ENCODE peak calls at places on chromosome 11, in five cellular contexts. One of them, this sample, is unnamed.
A peak's percentile ranks its signal among the peaks of the same experiment; 100 is the strongest.

GRCh38 chr11:2548596-2548995 is 103.8 kb downstream of the KCNQ1 start:
- DNase-seq in Panc1: no peak
- DNase-seq in GM13976: no peak
- DNase-seq in endodermal cell: no peak
- DNase-seq in thoracic aorta: no peak
- DNase-seq in this sample: no peak

GRCh38 chr11:47430524-47430923 is 4.3 kb upstream of the PSMC3 start:
- DNase-seq in Panc1: no peak
- DNase-seq in GM13976: no peak
- DNase-seq in endodermal cell: no peak
- DNase-seq in thoracic aorta: no peak
- DNase-seq in this sample: no peak

GRCh38 chr11:83306385-83307080 is 20.4 kb upstream of the CCDC90B start:
- DNase-seq in Panc1: no peak
- DNase-seq in GM13976: no peak
- DNase-seq in endodermal cell: no peak
- DNase-seq in thoracic aorta: no peak
- DNase-seq in this sample: no peak

GRCh38 chr11:121063728-121064127 is 37.3 kb upstream of the TECTA start:
- DNase-seq in Panc1: no peak
- DNase-seq in GM13976: no peak
- DNase-seq in endodermal cell: peak; percentile 42
- DNase-seq in thoracic aorta: no peak
- DNase-seq in this sample: peak; percentile 4

GRCh38 chr11:93668171-93668570 is 6.7 kb downstream of the CEP295 start:
- DNase-seq in Panc1: no peak
- DNase-seq in GM13976: no peak
- DNase-seq in endodermal cell: no peak
- DNase-seq in thoracic aorta: no peak
- DNase-seq in this sample: no peak

GRCh38 chr11:350723-351255 is 18.5 kb upstream of the B4GALNT4 start:
- DNase-seq in Panc1: no peak
- DNase-seq in GM13976: no peak
- DNase-seq in endodermal cell: peak; percentile 59
- DNase-seq in thoracic aorta: no peak
- DNase-seq in this sample: no peak

GRCh38 chr11:842370-843002 is at the start of the genes POLR2L and TSPAN4:
- DNase-seq in Panc1: no peak
- DNase-seq in GM13976: peak; percentile 95
- DNase-seq in endodermal cell: peak; percentile 96
- DNase-seq in thoracic aorta: peak; percentile 60
- DNase-seq in this sample: peak; percentile 92

GRCh38 chr11:44255406-44256071 is 54.4 kb downstream of the ALX4 start:
- DNase-seq in Panc1: no peak
- DNase-seq in GM13976: no peak
- DNase-seq in endodermal cell: no peak
- DNase-seq in thoracic aorta: no peak
- DNase-seq in this sample: no peak

GRCh38 chr11:33690290-33691050 is 10.2 kb downstream of the C11orf91 start:
- DNase-seq in Panc1: peak; percentile 96
- DNase-seq in GM13976: no peak
- DNase-seq in endodermal cell: no peak
- DNase-seq in thoracic aorta: peak; percentile 78
- DNase-seq in this sample: no peak

GRCh38 chr11:19683141-19683805 is 29.4 kb upstream of the NAV2 start:
- DNase-seq in Panc1: no peak
- DNase-seq in GM13976: no peak
- DNase-seq in endodermal cell: no peak
- DNase-seq in thoracic aorta: peak; percentile 31
- DNase-seq in this sample: no peak

GRCh38 chr11:72653616-72654000 is 20.6 kb downstream of the PDE2A start:
- DNase-seq in Panc1: no peak
- DNase-seq in GM13976: no peak
- DNase-seq in endodermal cell: no peak
- DNase-seq in thoracic aorta: no peak
- DNase-seq in this sample: no peak

GRCh38 chr11:10993186-10993585 is 135.3 kb upstream of the ZBED5 start:
- DNase-seq in Panc1: no peak
- DNase-seq in GM13976: no peak
- DNase-seq in endodermal cell: no peak
- DNase-seq in thoracic aorta: no peak
- DNase-seq in this sample: no peak

GRCh38 chr11:100870138-100870537 is 183.1 kb downstream of the ARHGAP42 start:
- DNase-seq in Panc1: no peak
- DNase-seq in GM13976: no peak
- DNase-seq in endodermal cell: no peak
- DNase-seq in thoracic aorta: no peak
- DNase-seq in this sample: no peak

GRCh38 chr11:2927851-2928604 is 1.2 kb downstream of the PHLDA2 start:
- DNase-seq in Panc1: no peak
- DNase-seq in GM13976: no peak
- DNase-seq in endodermal cell: no peak
- DNase-seq in thoracic aorta: no peak
- DNase-seq in this sample: no peak

GRCh38 chr11:280762-281485 is 2.7 kb downstream of the NLRP6 start:
- DNase-seq in Panc1: no peak
- DNase-seq in GM13976: peak; percentile 39
- DNase-seq in endodermal cell: peak; percentile 46
- DNase-seq in thoracic aorta: no peak
- DNase-seq in this sample: peak; percentile 63

GRCh38 chr11:68226421-68226820 is 13.3 kb upstream of the KMT5B start:
- DNase-seq in Panc1: no peak
- DNase-seq in GM13976: no peak
- DNase-seq in endodermal cell: no peak
- DNase-seq in thoracic aorta: no peak
- DNase-seq in this sample: no peak

GRCh38 chr11:28798286-28798685 is 690.1 kb downstream of the METTL15 start:
- DNase-seq in Panc1: no peak
- DNase-seq in GM13976: no peak
- DNase-seq in endodermal cell: no peak
- DNase-seq in thoracic aorta: no peak
- DNase-seq in this sample: no peak

GRCh38 chr11:6991227-6991626 is 28.9 kb downstream of the ZNF214 start:
- DNase-seq in Panc1: no peak
- DNase-seq in GM13976: no peak
- DNase-seq in endodermal cell: no peak
- DNase-seq in thoracic aorta: no peak
- DNase-seq in this sample: no peak

GRCh38 chr11:77775941-77776340 is 44.6 kb downstream of the RSF1 start:
- DNase-seq in Panc1: no peak
- DNase-seq in GM13976: no peak
- DNase-seq in endodermal cell: no peak
- DNase-seq in thoracic aorta: no peak
- DNase-seq in this sample: no peak

GRCh38 chr11:38416141-38416540 is 1818.1 kb upstream of the RAG2 start:
- DNase-seq in Panc1: no peak
- DNase-seq in GM13976: no peak
- DNase-seq in endodermal cell: no peak
- DNase-seq in thoracic aorta: no peak
- DNase-seq in this sample: no peak

GRCh38 chr11:77027275-77027674 is 6.9 kb upstream of the B3GNT6 start:
- DNase-seq in Panc1: no peak
- DNase-seq in GM13976: no peak
- DNase-seq in endodermal cell: no peak
- DNase-seq in thoracic aorta: no peak
- DNase-seq in this sample: no peak

GRCh38 chr11:1970956-1971355 is 23.8 kb downstream of the MRPL23 start:
- DNase-seq in Panc1: no peak
- DNase-seq in GM13976: no peak
- DNase-seq in endodermal cell: peak; percentile 17
- DNase-seq in thoracic aorta: no peak
- DNase-seq in this sample: no peak

GRCh38 chr11:102971766-102972165 is 16.2 kb upstream of the MMP13 start:
- DNase-seq in Panc1: no peak
- DNase-seq in GM13976: no peak
- DNase-seq in endodermal cell: no peak
- DNase-seq in thoracic aorta: no peak
- DNase-seq in this sample: no peak

GRCh38 chr11:59053387-59053786 is 32.7 kb upstream of the GLYATL1B start:
- DNase-seq in Panc1: peak; percentile 10
- DNase-seq in GM13976: peak; percentile 7
- DNase-seq in endodermal cell: peak; percentile 90
- DNase-seq in thoracic aorta: no peak
- DNase-seq in this sample: peak; percentile 88
- TF ChIP-seq CTCF in Panc1: peak; percentile 84
- TF ChIP-seq CTCF in GM13976: peak; percentile 51
- TF ChIP-seq CTCF in endodermal cell: peak; percentile 88
- TF ChIP-seq CTCF in thoracic aorta: peak; percentile 58
- TF ChIP-seq CTCF in this sample: peak; percentile 65

GRCh38 chr11:64747961-64748715 is 4.2 kb upstream of the RASGRP2 start:
- DNase-seq in Panc1: no peak
- DNase-seq in GM13976: no peak
- DNase-seq in endodermal cell: no peak
- DNase-seq in thoracic aorta: no peak
- DNase-seq in this sample: no peak

GRCh38 chr11:64751580-64751979 is 7.6 kb upstream of the RASGRP2 start:
- DNase-seq in Panc1: no peak
- DNase-seq in GM13976: no peak
- DNase-seq in endodermal cell: no peak
- DNase-seq in thoracic aorta: no peak
- DNase-seq in this sample: no peak

GRCh38 chr11:64751136-64751535 is 7.2 kb upstream of the RASGRP2 start:
- DNase-seq in Panc1: no peak
- DNase-seq in GM13976: no peak
- DNase-seq in endodermal cell: no peak
- DNase-seq in thoracic aorta: no peak
- DNase-seq in this sample: no peak

GRCh38 chr11:64752106-64752970 is 7.4 kb downstream of the PYGM start:
- DNase-seq in Panc1: no peak
- DNase-seq in GM13976: no peak
- DNase-seq in endodermal cell: no peak
- DNase-seq in thoracic aorta: no peak
- DNase-seq in this sample: no peak

GRCh38 chr11:64750361-64751054 is 6.6 kb upstream of the RASGRP2 start:
- DNase-seq in Panc1: no peak
- DNase-seq in GM13976: no peak
- DNase-seq in endodermal cell: no peak
- DNase-seq in thoracic aorta: no peak
- DNase-seq in this sample: no peak
- TF ChIP-seq CTCF in Panc1: no peak
- TF ChIP-seq CTCF in GM13976: no peak
- TF ChIP-seq CTCF in endodermal cell: peak; percentile 57
- TF ChIP-seq CTCF in thoracic aorta: no peak
- TF ChIP-seq CTCF in this sample: no peak

GRCh38 chr11:35287491-35287890 is 131.9 kb downstream of the SLC1A2 start:
- DNase-seq in Panc1: no peak
- DNase-seq in GM13976: no peak
- DNase-seq in endodermal cell: no peak
- DNase-seq in thoracic aorta: no peak
- DNase-seq in this sample: no peak

GRCh38 chr11:35290876-35291275 is 128.5 kb downstream of the SLC1A2 start:
- DNase-seq in Panc1: no peak
- DNase-seq in GM13976: no peak
- DNase-seq in endodermal cell: no peak
- DNase-seq in thoracic aorta: no peak
- DNase-seq in this sample: no peak

GRCh38 chr11:35289821-35290220 is 129.5 kb downstream of the SLC1A2 start:
- DNase-seq in Panc1: no peak
- DNase-seq in GM13976: no peak
- DNase-seq in endodermal cell: no peak
- DNase-seq in thoracic aorta: no peak
- DNase-seq in this sample: no peak

GRCh38 chr11:35288311-35288710 is 131.0 kb downstream of the SLC1A2 start:
- DNase-seq in Panc1: no peak
- DNase-seq in GM13976: no peak
- DNase-seq in endodermal cell: no peak
- DNase-seq in thoracic aorta: no peak
- DNase-seq in this sample: no peak

DNA sequence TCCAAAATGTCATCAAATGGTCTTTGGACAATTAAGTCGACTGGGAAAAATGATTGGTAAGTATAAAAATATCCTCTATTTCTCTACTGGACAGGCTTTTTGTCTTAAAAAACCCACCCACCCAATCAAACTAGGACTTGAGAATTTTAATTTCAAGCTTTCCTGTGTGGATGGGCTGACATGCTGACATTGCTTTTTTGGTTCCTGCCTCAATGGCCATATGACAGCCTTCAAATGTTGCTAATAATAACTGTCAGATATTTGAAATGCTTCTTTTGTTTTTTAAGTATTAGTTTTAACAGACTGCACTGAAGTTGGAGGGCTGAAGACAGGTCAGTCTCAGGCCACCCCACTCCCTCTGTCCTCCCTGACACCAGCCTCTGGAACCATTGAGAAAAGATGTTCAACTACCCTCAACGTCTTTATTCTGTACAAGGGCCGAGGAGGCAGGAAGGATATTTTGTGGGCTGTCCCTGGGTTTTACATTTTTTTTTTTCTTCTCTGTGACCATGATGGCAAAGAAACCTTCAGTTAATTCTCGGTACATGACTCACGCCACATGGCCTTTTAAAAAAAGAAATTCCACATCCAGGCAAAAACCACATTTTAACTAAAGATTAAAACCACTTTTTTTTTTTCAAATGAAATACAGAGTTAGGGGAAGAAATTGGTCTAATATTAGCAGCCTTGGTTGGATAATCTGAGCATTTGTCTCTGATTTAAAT is 130.4 kb downstream of the SLC1A2 start:
- DNase-seq in Panc1: no peak
- DNase-seq in GM13976: no peak
- DNase-seq in endodermal cell: no peak
- DNase-seq in thoracic aorta: no peak
- DNase-seq in this sample: peak; percentile 54
- TF ChIP-seq CTCF in Panc1: no peak
- TF ChIP-seq CTCF in GM13976: no peak
- TF ChIP-seq CTCF in endodermal cell: no peak
- TF ChIP-seq CTCF in thoracic aorta: no peak
- TF ChIP-seq CTCF in this sample: no peak

GRCh38 chr11:112962854-112963367 is 1.7 kb downstream of the NCAM1 start:
- DNase-seq in Panc1: no peak
- DNase-seq in GM13976: peak; percentile 28
- DNase-seq in endodermal cell: peak; percentile 84
- DNase-seq in thoracic aorta: peak; percentile 14
- DNase-seq in this sample: no peak

GRCh38 chr11:112961146-112961668 is at the start of gene NCAM1:
- DNase-seq in Panc1: peak; percentile 20
- DNase-seq in GM13976: peak; percentile 34
- DNase-seq in endodermal cell: peak; percentile 98
- DNase-seq in thoracic aorta: peak; percentile 5
- DNase-seq in this sample: peak; percentile 26

GRCh38 chr11:112963368-112963955 is 2.2 kb downstream of the NCAM1 start:
- DNase-seq in Panc1: no peak
- DNase-seq in GM13976: no peak
- DNase-seq in endodermal cell: no peak
- DNase-seq in thoracic aorta: no peak
- DNase-seq in this sample: no peak

GRCh38 chr11:112961751-112962747 is 829 bp downstream of the NCAM1 start:
- DNase-seq in Panc1: no peak
- DNase-seq in GM13976: peak; percentile 29
- DNase-seq in endodermal cell: peak; percentile 66
- DNase-seq in thoracic aorta: no peak
- DNase-seq in this sample: peak; percentile 26

DNA sequence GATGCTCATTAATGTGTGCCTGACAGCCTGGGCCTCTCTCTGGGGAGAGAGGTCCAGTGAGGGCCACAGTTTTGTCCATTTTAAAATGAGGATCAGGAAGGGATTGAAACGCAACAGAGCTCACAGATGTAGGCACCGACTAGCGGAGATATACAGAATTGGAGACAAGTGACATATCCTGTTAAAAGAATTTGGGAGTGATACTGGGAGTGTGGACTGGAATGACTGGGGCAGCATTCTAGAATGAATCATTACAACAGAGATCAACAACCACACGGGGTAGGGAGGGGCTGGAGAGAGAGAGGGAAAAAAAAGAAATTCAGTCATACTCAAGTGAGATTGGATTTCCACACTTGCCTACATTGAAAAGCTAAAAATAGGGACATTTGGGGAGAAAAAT is 2.5 kb upstream of the NCAM1 start:
- DNase-seq in Panc1: no peak
- DNase-seq in GM13976: no peak
- DNase-seq in endodermal cell: no peak
- DNase-seq in thoracic aorta: no peak
- DNase-seq in this sample: no peak
- TF ChIP-seq CTCF in Panc1: peak; percentile 17
- TF ChIP-seq CTCF in GM13976: no peak
- TF ChIP-seq CTCF in endodermal cell: peak; percentile 38
- TF ChIP-seq CTCF in thoracic aorta: no peak
- TF ChIP-seq CTCF in this sample: no peak

This sample was measured in activated CD8-positive, alpha-beta T cell treated with anti-CD3 and anti-CD28 coated beads for 36 hours.